ENCODE peak calls at places on chromosomes 1 and 21, in eight cellular contexts. One of them, this sample, is unnamed.

GRCh38 chr1:206586501-206587445 is 25.5 kb downstream of the EIF2D start:
- DNase-seq in head of caudate nucleus: no peak
- DNase-seq in GF-D8: no peak
- DNase-seq in NCI-H2171: no peak
- DNase-seq in NCI-H345: no peak
- DNase-seq in astrocyte of the cerebellum: no peak
- DNase-seq in HEK293T: no peak
- DNase-seq in HFF-Myc: no peak
- DNase-seq in this sample: no peak

GRCh38 chr1:68145418-68146126 is 86.8 kb downstream of the WLS start:
- DNase-seq in GF-D8: no peak
- DNase-seq in NCI-H2171: no peak
- DNase-seq in HEK293T: no peak
- DNase-seq in head of caudate nucleus: no peak
- DNase-seq in HFF-Myc: no peak
- DNase-seq in astrocyte of the cerebellum: no peak
- DNase-seq in NCI-H345: no peak
- DNase-seq in this sample: no peak

GRCh38 chr1:58611986-58612385 is 34.9 kb upstream of the TACSTD2 start:
- DNase-seq in NCI-H345: no peak
- DNase-seq in HEK293T: no peak
- DNase-seq in HFF-Myc: no peak
- DNase-seq in GF-D8: no peak
- DNase-seq in head of caudate nucleus: no peak
- DNase-seq in NCI-H2171: no peak
- DNase-seq in astrocyte of the cerebellum: no peak
- DNase-seq in this sample: no peak

GRCh38 chr1:178612261-178612660 is 99.4 kb downstream of the TEX35 start:
- DNase-seq in NCI-H2171: no peak
- DNase-seq in astrocyte of the cerebellum: peak
- DNase-seq in HFF-Myc: no peak
- DNase-seq in GF-D8: no peak
- DNase-seq in NCI-H345: no peak
- DNase-seq in HEK293T: no peak
- DNase-seq in head of caudate nucleus: no peak
- DNase-seq in this sample: no peak

GRCh38 chr1:56576880-56577858 is 2.2 kb downstream of the PLPP3 start:
- DNase-seq in head of caudate nucleus: peak
- DNase-seq in NCI-H2171: peak
- DNase-seq in HEK293T: peak
- DNase-seq in NCI-H345: no peak
- DNase-seq in astrocyte of the cerebellum: no peak
- DNase-seq in GF-D8: no peak
- DNase-seq in HFF-Myc: no peak
- DNase-seq in this sample: no peak

GRCh38 chr21:33238565-33239255 is 9.0 kb downstream of the IFNAR2 start:
- DNase-seq in HEK293T: no peak
- DNase-seq in HFF-Myc: no peak
- DNase-seq in astrocyte of the cerebellum: no peak
- DNase-seq in GF-D8: no peak
- DNase-seq in NCI-H345: no peak
- DNase-seq in NCI-H2171: no peak
- DNase-seq in head of caudate nucleus: no peak
- DNase-seq in this sample: no peak

GRCh38 chr1:27060879-27061278 is 48.2 kb upstream of the TENT5B start:
- DNase-seq in HFF-Myc: no peak
- DNase-seq in astrocyte of the cerebellum: no peak
- DNase-seq in GF-D8: no peak
- DNase-seq in HEK293T: no peak
- DNase-seq in head of caudate nucleus: no peak
- DNase-seq in NCI-H345: no peak
- DNase-seq in NCI-H2171: no peak
- DNase-seq in this sample: no peak

GRCh38 chr21:45822002-45822397 is 159.6 kb upstream of the COL6A1 start:
- DNase-seq in astrocyte of the cerebellum: no peak
- DNase-seq in NCI-H2171: no peak
- DNase-seq in head of caudate nucleus: peak
- DNase-seq in NCI-H345: no peak
- DNase-seq in HEK293T: no peak
- DNase-seq in GF-D8: no peak
- DNase-seq in HFF-Myc: no peak
- DNase-seq in this sample: peak

GRCh38 chr1:24114753-24115152 is 2.8 kb upstream of the MYOM3 start:
- DNase-seq in astrocyte of the cerebellum: no peak
- DNase-seq in HEK293T: no peak
- DNase-seq in head of caudate nucleus: no peak
- DNase-seq in NCI-H345: no peak
- DNase-seq in GF-D8: no peak
- DNase-seq in NCI-H2171: no peak
- DNase-seq in HFF-Myc: no peak
- DNase-seq in this sample: no peak

GRCh38 chr1:6622396-6623152 is 2.1 kb upstream of the THAP3 start:
- DNase-seq in astrocyte of the cerebellum: no peak
- DNase-seq in GF-D8: no peak
- DNase-seq in HEK293T: no peak
- DNase-seq in HFF-Myc: no peak
- DNase-seq in NCI-H2171: no peak
- DNase-seq in NCI-H345: no peak
- DNase-seq in head of caudate nucleus: no peak
- DNase-seq in this sample: no peak

GRCh38 chr1:219826290-219826689 is 102.1 kb downstream of the SLC30A10 start:
- DNase-seq in NCI-H345: no peak
- DNase-seq in HFF-Myc: no peak
- DNase-seq in GF-D8: no peak
- DNase-seq in head of caudate nucleus: no peak
- DNase-seq in NCI-H2171: no peak
- DNase-seq in HEK293T: no peak
- DNase-seq in astrocyte of the cerebellum: no peak
- DNase-seq in this sample: no peak

GRCh38 chr1:61049850-61050540 is 32.4 kb upstream of the NFIA start:
- DNase-seq in GF-D8: no peak
- DNase-seq in head of caudate nucleus: peak
- DNase-seq in HEK293T: peak
- DNase-seq in HFF-Myc: peak
- DNase-seq in astrocyte of the cerebellum: peak
- DNase-seq in NCI-H345: peak
- DNase-seq in NCI-H2171: peak
- DNase-seq in this sample: peak

GRCh38 chr21:41411449-41412089 is 14.5 kb upstream of the MX1 start:
- DNase-seq in head of caudate nucleus: peak
- DNase-seq in NCI-H345: peak
- DNase-seq in astrocyte of the cerebellum: no peak
- DNase-seq in HEK293T: no peak
- DNase-seq in NCI-H2171: no peak
- DNase-seq in GF-D8: no peak
- DNase-seq in HFF-Myc: no peak
- DNase-seq in this sample: peak

GRCh38 chr1:109446236-109446635 is 20.0 kb upstream of the PSMA5 start:
- DNase-seq in HFF-Myc: no peak
- DNase-seq in GF-D8: no peak
- DNase-seq in HEK293T: no peak
- DNase-seq in head of caudate nucleus: no peak
- DNase-seq in NCI-H2171: no peak
- DNase-seq in NCI-H345: no peak
- DNase-seq in astrocyte of the cerebellum: no peak
- DNase-seq in this sample: no peak